ENCODE peak calls at places on chromosomes 11 and 22, in nine cellular contexts. One of them, this sample, is unnamed.

GRCh38 chr11:70891844-70892380 is 360.5 kb downstream of the SHANK2 start:
- DNase-seq in SK-N-SH: no peak
- DNase-seq in NCI-H1436: no peak
- DNase-seq in uterus: no peak
- DNase-seq in HuH-7: no peak
- DNase-seq in RCC 7860: no peak
- DNase-seq in activated CD4-positive, alpha-beta memory T cell treated with anti-CD3 and anti-CD28 coated beads for 36 hours: no peak
- DNase-seq in NCI-H748 treated with DMSO at 0.1 percent for 48 hours: no peak
- DNase-seq in GM12864: no peak
- DNase-seq in this sample: no peak

GRCh38 chr11:71311928-71312510 is 59.6 kb upstream of the SHANK2 start:
- DNase-seq in GM12864: no peak
- DNase-seq in RCC 7860: no peak
- DNase-seq in SK-N-SH: no peak
- DNase-seq in NCI-H1436: no peak
- DNase-seq in NCI-H748 treated with DMSO at 0.1 percent for 48 hours: no peak
- DNase-seq in HuH-7: no peak
- DNase-seq in activated CD4-positive, alpha-beta memory T cell treated with anti-CD3 and anti-CD28 coated beads for 36 hours: no peak
- DNase-seq in uterus: no peak
- DNase-seq in this sample: no peak

GRCh38 chr11:9980931-9981330 is 313.1 kb downstream of the SBF2 start:
- DNase-seq in activated CD4-positive, alpha-beta memory T cell treated with anti-CD3 and anti-CD28 coated beads for 36 hours: no peak
- DNase-seq in HuH-7: no peak
- DNase-seq in NCI-H1436: no peak
- DNase-seq in uterus: no peak
- DNase-seq in NCI-H748 treated with DMSO at 0.1 percent for 48 hours: no peak
- DNase-seq in SK-N-SH: no peak
- DNase-seq in GM12864: no peak
- DNase-seq in RCC 7860: no peak
- DNase-seq in this sample: no peak

GRCh38 chr11:35477871-35478270 is 47.5 kb downstream of the PAMR1 start:
- DNase-seq in SK-N-SH: no peak
- DNase-seq in uterus: no peak
- DNase-seq in RCC 7860: no peak
- DNase-seq in activated CD4-positive, alpha-beta memory T cell treated with anti-CD3 and anti-CD28 coated beads for 36 hours: no peak
- DNase-seq in NCI-H748 treated with DMSO at 0.1 percent for 48 hours: no peak
- DNase-seq in NCI-H1436: no peak
- DNase-seq in HuH-7: no peak
- DNase-seq in GM12864: no peak
- DNase-seq in this sample: no peak

GRCh38 chr11:86484795-86485166 is 110.1 kb downstream of the CCDC81 start:
- DNase-seq in SK-N-SH: no peak
- DNase-seq in RCC 7860: no peak
- DNase-seq in NCI-H1436: no peak
- DNase-seq in HuH-7: no peak
- DNase-seq in NCI-H748 treated with DMSO at 0.1 percent for 48 hours: no peak
- DNase-seq in GM12864: no peak
- DNase-seq in activated CD4-positive, alpha-beta memory T cell treated with anti-CD3 and anti-CD28 coated beads for 36 hours: no peak
- DNase-seq in uterus: no peak
- DNase-seq in this sample: no peak

GRCh38 chr11:79122759-79123158 is 318.1 kb downstream of the TENM4 start:
- DNase-seq in NCI-H1436: no peak
- DNase-seq in HuH-7: no peak
- DNase-seq in GM12864: no peak
- DNase-seq in SK-N-SH: no peak
- DNase-seq in activated CD4-positive, alpha-beta memory T cell treated with anti-CD3 and anti-CD28 coated beads for 36 hours: no peak
- DNase-seq in NCI-H748 treated with DMSO at 0.1 percent for 48 hours: no peak
- DNase-seq in uterus: no peak
- DNase-seq in RCC 7860: no peak
- DNase-seq in this sample: no peak

GRCh38 chr11:128862913-128863660 is 4.0 kb downstream of the KCNJ1 start:
- DNase-seq in HuH-7: no peak
- DNase-seq in RCC 7860: peak
- DNase-seq in uterus: no peak
- DNase-seq in GM12864: no peak
- DNase-seq in activated CD4-positive, alpha-beta memory T cell treated with anti-CD3 and anti-CD28 coated beads for 36 hours: no peak
- DNase-seq in NCI-H1436: no peak
- DNase-seq in NCI-H748 treated with DMSO at 0.1 percent for 48 hours: no peak
- DNase-seq in SK-N-SH: no peak
- DNase-seq in this sample: no peak

GRCh38 chr11:1546536-1547466 is 25.3 kb downstream of the DUSP8 start:
- DNase-seq in GM12864: no peak
- DNase-seq in RCC 7860: no peak
- DNase-seq in NCI-H748 treated with DMSO at 0.1 percent for 48 hours: peak
- DNase-seq in activated CD4-positive, alpha-beta memory T cell treated with anti-CD3 and anti-CD28 coated beads for 36 hours: peak
- DNase-seq in uterus: peak
- DNase-seq in HuH-7: peak
- DNase-seq in SK-N-SH: peak
- DNase-seq in NCI-H1436: peak
- DNase-seq in this sample: peak

GRCh38 chr22:41380993-41381328 is 781 bp upstream of the TEF start:
- DNase-seq in SK-N-SH: no peak
- DNase-seq in activated CD4-positive, alpha-beta memory T cell treated with anti-CD3 and anti-CD28 coated beads for 36 hours: no peak
- DNase-seq in NCI-H1436: no peak
- DNase-seq in RCC 7860: peak
- DNase-seq in HuH-7: peak
- DNase-seq in GM12864: no peak
- DNase-seq in uterus: no peak
- DNase-seq in NCI-H748 treated with DMSO at 0.1 percent for 48 hours: peak
- DNase-seq in this sample: no peak

GRCh38 chr22:28904211-28904808 is 20.9 kb downstream of the ZNRF3 start:
- DNase-seq in NCI-H1436: no peak
- DNase-seq in activated CD4-positive, alpha-beta memory T cell treated with anti-CD3 and anti-CD28 coated beads for 36 hours: no peak
- DNase-seq in RCC 7860: no peak
- DNase-seq in uterus: no peak
- DNase-seq in NCI-H748 treated with DMSO at 0.1 percent for 48 hours: no peak
- DNase-seq in GM12864: no peak
- DNase-seq in SK-N-SH: no peak
- DNase-seq in HuH-7: no peak
- DNase-seq in this sample: no peak

GRCh38 chr11:40187092-40187403 is 1272.4 kb downstream of the LRRC4C start:
- DNase-seq in uterus: no peak
- DNase-seq in SK-N-SH: no peak
- DNase-seq in NCI-H1436: no peak
- DNase-seq in activated CD4-positive, alpha-beta memory T cell treated with anti-CD3 and anti-CD28 coated beads for 36 hours: no peak
- DNase-seq in GM12864: no peak
- DNase-seq in RCC 7860: no peak
- DNase-seq in NCI-H748 treated with DMSO at 0.1 percent for 48 hours: no peak
- DNase-seq in HuH-7: no peak
- DNase-seq in this sample: no peak

GRCh38 chr22:36569999-36570398 is 41.0 kb upstream of the EIF3D start:
- DNase-seq in HuH-7: peak
- DNase-seq in RCC 7860: no peak
- DNase-seq in SK-N-SH: peak
- DNase-seq in NCI-H748 treated with DMSO at 0.1 percent for 48 hours: no peak
- DNase-seq in activated CD4-positive, alpha-beta memory T cell treated with anti-CD3 and anti-CD28 coated beads for 36 hours: no peak
- DNase-seq in NCI-H1436: no peak
- DNase-seq in uterus: no peak
- DNase-seq in GM12864: no peak
- DNase-seq in this sample: no peak

GRCh38 chr11:44258190-44258489 is 51.8 kb downstream of the ALX4 start:
- DNase-seq in uterus: no peak
- DNase-seq in NCI-H1436: no peak
- DNase-seq in NCI-H748 treated with DMSO at 0.1 percent for 48 hours: no peak
- DNase-seq in HuH-7: peak
- DNase-seq in GM12864: no peak
- DNase-seq in RCC 7860: no peak
- DNase-seq in SK-N-SH: no peak
- DNase-seq in activated CD4-positive, alpha-beta memory T cell treated with anti-CD3 and anti-CD28 coated beads for 36 hours: no peak
- DNase-seq in this sample: no peak

GRCh38 chr22:50019316-50019715 is 6.8 kb upstream of the IL17REL start:
- DNase-seq in activated CD4-positive, alpha-beta memory T cell treated with anti-CD3 and anti-CD28 coated beads for 36 hours: no peak
- DNase-seq in uterus: no peak
- DNase-seq in SK-N-SH: no peak
- DNase-seq in GM12864: no peak
- DNase-seq in RCC 7860: no peak
- DNase-seq in HuH-7: no peak
- DNase-seq in NCI-H748 treated with DMSO at 0.1 percent for 48 hours: no peak
- DNase-seq in NCI-H1436: no peak
- DNase-seq in this sample: peak

GRCh38 chr11:2416765-2417164 is 16.2 kb downstream of the TSSC4 start:
- DNase-seq in HuH-7: no peak
- DNase-seq in NCI-H1436: no peak
- DNase-seq in SK-N-SH: no peak
- DNase-seq in uterus: no peak
- DNase-seq in NCI-H748 treated with DMSO at 0.1 percent for 48 hours: no peak
- DNase-seq in RCC 7860: no peak
- DNase-seq in activated CD4-positive, alpha-beta memory T cell treated with anti-CD3 and anti-CD28 coated beads for 36 hours: no peak
- DNase-seq in GM12864: no peak
- DNase-seq in this sample: no peak

GRCh38 chr11:96338910-96339703 is 3.9 kb downstream of the MAML2 start:
- DNase-seq in NCI-H748 treated with DMSO at 0.1 percent for 48 hours: no peak
- DNase-seq in GM12864: peak
- DNase-seq in activated CD4-positive, alpha-beta memory T cell treated with anti-CD3 and anti-CD28 coated beads for 36 hours: peak
- DNase-seq in NCI-H1436: no peak
- DNase-seq in SK-N-SH: no peak
- DNase-seq in RCC 7860: peak
- DNase-seq in uterus: no peak
- DNase-seq in HuH-7: no peak
- DNase-seq in this sample: peak

GRCh38 chr22:37703906-37704305 is 7.1 kb downstream of the TRIOBP start:
- DNase-seq in GM12864: no peak
- DNase-seq in NCI-H748 treated with DMSO at 0.1 percent for 48 hours: no peak
- DNase-seq in HuH-7: no peak
- DNase-seq in RCC 7860: no peak
- DNase-seq in NCI-H1436: no peak
- DNase-seq in uterus: no peak
- DNase-seq in activated CD4-positive, alpha-beta memory T cell treated with anti-CD3 and anti-CD28 coated beads for 36 hours: no peak
- DNase-seq in SK-N-SH: no peak
- DNase-seq in this sample: no peak

GRCh38 chr11:66548774-66549630 is 2.3 kb downstream of the ACTN3 start:
- DNase-seq in NCI-H748 treated with DMSO at 0.1 percent for 48 hours: no peak
- DNase-seq in GM12864: no peak
- DNase-seq in RCC 7860: no peak
- DNase-seq in NCI-H1436: no peak
- DNase-seq in activated CD4-positive, alpha-beta memory T cell treated with anti-CD3 and anti-CD28 coated beads for 36 hours: no peak
- DNase-seq in SK-N-SH: no peak
- DNase-seq in HuH-7: peak
- DNase-seq in uterus: no peak
- DNase-seq in this sample: no peak

GRCh38 chr22:20107471-20107901 is 8.4 kb upstream of the RANBP1 start:
- DNase-seq in HuH-7: no peak
- DNase-seq in GM12864: no peak
- DNase-seq in RCC 7860: no peak
- DNase-seq in NCI-H1436: no peak
- DNase-seq in uterus: no peak
- DNase-seq in activated CD4-positive, alpha-beta memory T cell treated with anti-CD3 and anti-CD28 coated beads for 36 hours: no peak
- DNase-seq in NCI-H748 treated with DMSO at 0.1 percent for 48 hours: no peak
- DNase-seq in SK-N-SH: no peak
- DNase-seq in this sample: no peak

GRCh38 chr11:121426476-121427454 is 25.3 kb upstream of the SORL1 start:
- DNase-seq in NCI-H748 treated with DMSO at 0.1 percent for 48 hours: no peak
- DNase-seq in activated CD4-positive, alpha-beta memory T cell treated with anti-CD3 and anti-CD28 coated beads for 36 hours: peak
- DNase-seq in NCI-H1436: no peak
- DNase-seq in uterus: peak
- DNase-seq in GM12864: no peak
- DNase-seq in RCC 7860: no peak
- DNase-seq in HuH-7: no peak
- DNase-seq in SK-N-SH: peak
- DNase-seq in this sample: peak

GRCh38 chr22:20751185-20751851 is 22.6 kb upstream of the SERPIND1 start:
- DNase-seq in HuH-7: peak
- DNase-seq in activated CD4-positive, alpha-beta memory T cell treated with anti-CD3 and anti-CD28 coated beads for 36 hours: no peak
- DNase-seq in NCI-H748 treated with DMSO at 0.1 percent for 48 hours: no peak
- DNase-seq in NCI-H1436: no peak
- DNase-seq in RCC 7860: no peak
- DNase-seq in SK-N-SH: no peak
- DNase-seq in uterus: no peak
- DNase-seq in GM12864: no peak
- DNase-seq in this sample: no peak

GRCh38 chr11:119094816-119095065 is 6.9 kb downstream of the DPAGT1 start:
- DNase-seq in SK-N-SH: peak
- DNase-seq in NCI-H748 treated with DMSO at 0.1 percent for 48 hours: no peak
- DNase-seq in GM12864: no peak
- DNase-seq in activated CD4-positive, alpha-beta memory T cell treated with anti-CD3 and anti-CD28 coated beads for 36 hours: no peak
- DNase-seq in RCC 7860: no peak
- DNase-seq in NCI-H1436: peak
- DNase-seq in uterus: peak
- DNase-seq in HuH-7: peak
- DNase-seq in this sample: peak

GRCh38 chr11:130383363-130384168 is 44.8 kb downstream of the ADAMTS8 start:
- DNase-seq in NCI-H1436: no peak
- DNase-seq in activated CD4-positive, alpha-beta memory T cell treated with anti-CD3 and anti-CD28 coated beads for 36 hours: no peak
- DNase-seq in HuH-7: no peak
- DNase-seq in NCI-H748 treated with DMSO at 0.1 percent for 48 hours: no peak
- DNase-seq in SK-N-SH: no peak
- DNase-seq in GM12864: no peak
- DNase-seq in RCC 7860: peak
- DNase-seq in uterus: no peak
- DNase-seq in this sample: no peak

GRCh38 chr11:70503201-70503877 is 105.0 kb downstream of the CTTN start:
- DNase-seq in RCC 7860: no peak
- DNase-seq in NCI-H1436: no peak
- DNase-seq in uterus: no peak
- DNase-seq in SK-N-SH: no peak
- DNase-seq in activated CD4-positive, alpha-beta memory T cell treated with anti-CD3 and anti-CD28 coated beads for 36 hours: no peak
- DNase-seq in NCI-H748 treated with DMSO at 0.1 percent for 48 hours: peak
- DNase-seq in GM12864: no peak
- DNase-seq in HuH-7: no peak
- DNase-seq in this sample: no peak

GRCh38 chr11:9617960-9618359 is 44.5 kb downstream of the WEE1 start:
- DNase-seq in SK-N-SH: no peak
- DNase-seq in RCC 7860: no peak
- DNase-seq in activated CD4-positive, alpha-beta memory T cell treated with anti-CD3 and anti-CD28 coated beads for 36 hours: no peak
- DNase-seq in uterus: no peak
- DNase-seq in NCI-H1436: no peak
- DNase-seq in NCI-H748 treated with DMSO at 0.1 percent for 48 hours: no peak
- DNase-seq in HuH-7: no peak
- DNase-seq in GM12864: no peak
- DNase-seq in this sample: no peak

GRCh38 chr11:131129474-131129873 is 213.2 kb upstream of the SNX19 start:
- DNase-seq in RCC 7860: no peak
- DNase-seq in NCI-H1436: no peak
- DNase-seq in activated CD4-positive, alpha-beta memory T cell treated with anti-CD3 and anti-CD28 coated beads for 36 hours: no peak
- DNase-seq in GM12864: no peak
- DNase-seq in NCI-H748 treated with DMSO at 0.1 percent for 48 hours: no peak
- DNase-seq in SK-N-SH: no peak
- DNase-seq in HuH-7: no peak
- DNase-seq in uterus: no peak
- DNase-seq in this sample: no peak

GRCh38 chr22:20882855-20883254 is 24.0 kb downstream of the SNAP29 start:
- DNase-seq in uterus: no peak
- DNase-seq in HuH-7: no peak
- DNase-seq in NCI-H1436: no peak
- DNase-seq in activated CD4-positive, alpha-beta memory T cell treated with anti-CD3 and anti-CD28 coated beads for 36 hours: no peak
- DNase-seq in RCC 7860: no peak
- DNase-seq in GM12864: no peak
- DNase-seq in SK-N-SH: no peak
- DNase-seq in NCI-H748 treated with DMSO at 0.1 percent for 48 hours: no peak
- DNase-seq in this sample: no peak

GRCh38 chr11:61691378-61692156 is 11.4 kb downstream of the DAGLA start:
- DNase-seq in SK-N-SH: no peak
- DNase-seq in GM12864: no peak
- DNase-seq in RCC 7860: no peak
- DNase-seq in NCI-H1436: peak
- DNase-seq in NCI-H748 treated with DMSO at 0.1 percent for 48 hours: peak
- DNase-seq in uterus: no peak
- DNase-seq in activated CD4-positive, alpha-beta memory T cell treated with anti-CD3 and anti-CD28 coated beads for 36 hours: no peak
- DNase-seq in HuH-7: no peak
- DNase-seq in this sample: no peak

GRCh38 chr11:121894581-121894980 is 221.4 kb downstream of the BLID start:
- DNase-seq in RCC 7860: no peak
- DNase-seq in HuH-7: no peak
- DNase-seq in SK-N-SH: no peak
- DNase-seq in NCI-H1436: no peak
- DNase-seq in NCI-H748 treated with DMSO at 0.1 percent for 48 hours: no peak
- DNase-seq in activated CD4-positive, alpha-beta memory T cell treated with anti-CD3 and anti-CD28 coated beads for 36 hours: no peak
- DNase-seq in GM12864: no peak
- DNase-seq in uterus: no peak
- DNase-seq in this sample: no peak

GRCh38 chr22:44151661-44152060 is 29.1 kb upstream of the PARVG start:
- DNase-seq in HuH-7: no peak
- DNase-seq in NCI-H748 treated with DMSO at 0.1 percent for 48 hours: no peak
- DNase-seq in activated CD4-positive, alpha-beta memory T cell treated with anti-CD3 and anti-CD28 coated beads for 36 hours: no peak
- DNase-seq in GM12864: no peak
- DNase-seq in SK-N-SH: no peak
- DNase-seq in uterus: no peak
- DNase-seq in RCC 7860: peak
- DNase-seq in NCI-H1436: no peak
- DNase-seq in this sample: no peak

GRCh38 chr22:50191041-50191740 is 5.5 kb downstream of the TRABD start:
- DNase-seq in NCI-H1436: no peak
- DNase-seq in SK-N-SH: peak
- DNase-seq in HuH-7: no peak
- DNase-seq in NCI-H748 treated with DMSO at 0.1 percent for 48 hours: no peak
- DNase-seq in RCC 7860: peak
- DNase-seq in uterus: no peak
- DNase-seq in activated CD4-positive, alpha-beta memory T cell treated with anti-CD3 and anti-CD28 coated beads for 36 hours: peak
- DNase-seq in GM12864: peak
- DNase-seq in this sample: peak